ENCODE peak calls at places on chromosomes 4 and X, in seven cellular contexts. L is IMR-90, G is mesendoderm, S is neuronal stem cell, J is trophoblast cell, O is mesenchymal stem cell, K is H1. B is an unnamed sample.

GRCh38 chr4:139099366-139099982 is 77.5 kb downstream of the ELF2 start:
- DNase-seq in L (peak; percentile 86), G (peak; percentile 91), S (peak; percentile 83), J (peak; percentile 96), O (peak; percentile 84), K (no peak), B (peak; percentile 71)

GRCh38 chrX:113133316-113133715 is 292.7 kb upstream of the AMOT start:
- DNase-seq in L (no peak), G (no peak), S (no peak), J (no peak), O (no peak), K (no peak), B (no peak)

GRCh38 chr4:124748965-124749364 is 36.4 kb upstream of the ANKRD50 start:
- DNase-seq in L (no peak), G (no peak), S (no peak), J (no peak), O (no peak), K (no peak), B (no peak)

GRCh38 chr4:1307951-1308735 is 18.5 kb downstream of the MAEA start:
- DNase-seq in L (no peak), G (no peak), S (no peak), J (peak; percentile 32), O (no peak), K (no peak), B (peak; percentile 25)

GRCh38 chr4:52996261-52997131 is 134.4 kb downstream of the RASL11B start:
- DNase-seq in L (peak; percentile 67), G (no peak), S (no peak), J (no peak), O (peak; percentile 92), K (no peak), B (no peak)

GRCh38 chr4:48877827-48878535 is 28.6 kb downstream of the OCIAD2 start:
- DNase-seq in L (no peak), G (peak; percentile 36), S (no peak), J (peak; percentile 38), O (no peak), K (no peak), B (no peak)

GRCh38 chrX:44400588-44400987 is 57.1 kb upstream of the EFHC2 start:
- DNase-seq in L (peak; percentile 96), G (no peak), S (no peak), J (peak; percentile 63), O (peak; percentile 60), K (no peak), B (no peak)

GRCh38 chrX:65993915-65994460 is 45.9 kb downstream of the VSIG4 start:
- DNase-seq in L (no peak), G (no peak), S (no peak), J (no peak), O (no peak), K (no peak), B (no peak)

GRCh38 chrX:1443496-1444075 is 9.1 kb downstream of the ASMTL start:
- DNase-seq in L (no peak), G (no peak), S (no peak), J (no peak), O (no peak), K (no peak), B (peak; percentile 7)

GRCh38 chr4:78480286-78480685 is 71.3 kb upstream of the ANXA3 start:
- DNase-seq in L (no peak), G (no peak), S (no peak), J (no peak), O (no peak), K (no peak), B (no peak)

GRCh38 chr4:148735432-148736155 is 293.4 kb upstream of the NR3C2 start:
- DNase-seq in L (no peak), G (no peak), S (no peak), J (peak; percentile 73), O (no peak), K (no peak), B (no peak)

GRCh38 chr4:111546881-111547280 is 598.4 kb upstream of the FAM241A start:
- DNase-seq in L (no peak), G (no peak), S (no peak), J (no peak), O (no peak), K (no peak), B (no peak)

GRCh38 chr4:1603413-1604135 is 80.5 kb downstream of the FAM53A start:
- DNase-seq in L (no peak), G (no peak), S (no peak), J (no peak), O (no peak), K (no peak), B (no peak)

GRCh38 chr4:113407409-113407808 is 354.1 kb downstream of the CAMK2D start:
- DNase-seq in L (no peak), G (peak; percentile 56), S (no peak), J (no peak), O (no peak), K (no peak), B (peak; percentile 67)

GRCh38 chrX:275476-275966 is 5.7 kb upstream of the PLCXD1 start:
- DNase-seq in L (no peak), G (no peak), S (no peak), J (no peak), O (no peak), K (no peak), B (no peak)

GRCh38 chrX:39772057-39772832 is 325.5 kb downstream of the BCOR start:
- DNase-seq in L (peak; percentile 55), G (peak; percentile 87), S (no peak), J (no peak), O (peak; percentile 71), K (peak; percentile 78), B (peak; percentile 95)

GRCh38 chr4:138242076-138242829 is at the start of gene SLC7A11:
- DNase-seq in L (peak; percentile 100), G (peak; percentile 99), S (peak; percentile 78), J (peak; percentile 87), O (peak; percentile 99), K (peak; percentile 73), B (peak; percentile 91)

GRCh38 chrX:18650662-18651061 is 21.2 kb downstream of the RS1 start:
- DNase-seq in L (no peak), G (no peak), S (no peak), J (no peak), O (no peak), K (no peak), B (no peak)

GRCh38 chr4:134906404-134907023 is 704.9 kb upstream of the PABPC4L start:
- DNase-seq in L (no peak), G (peak; percentile 62), S (peak; percentile 20), J (peak; percentile 31), O (peak; percentile 37), K (no peak), B (peak; percentile 34)

GRCh38 chr4:131337956-131338355 is 1811.1 kb upstream of the PCDH10 start:
- DNase-seq in L (no peak), G (no peak), S (no peak), J (no peak), O (no peak), K (no peak), B (no peak)

GRCh38 chr4:183173580-183174526 is 74.8 kb downstream of the WWC2 start:
- DNase-seq in L (peak; percentile 29), G (peak; percentile 85), S (peak; percentile 24), J (no peak), O (peak; percentile 40), K (no peak), B (peak; percentile 52)

DNA sequence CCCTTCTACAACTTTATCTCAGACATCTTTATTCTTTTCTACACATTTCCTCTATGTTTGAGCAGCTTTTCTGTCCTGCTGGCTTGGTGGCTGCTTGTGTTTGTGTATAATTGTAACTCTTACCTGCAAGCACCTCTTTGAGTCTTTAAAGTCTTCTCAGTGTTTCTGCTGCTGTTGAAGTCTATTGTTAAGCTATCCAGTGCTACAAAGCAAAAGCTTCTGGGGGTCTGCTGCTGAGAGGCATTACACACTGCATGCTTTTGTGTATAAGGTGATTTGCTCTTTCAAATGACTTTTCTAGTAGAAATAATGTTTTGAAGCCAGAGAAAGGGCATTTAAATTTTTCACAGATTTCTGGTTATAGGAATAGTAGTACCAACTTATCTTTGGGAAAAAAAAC is 241.8 kb downstream of the DTHD1 start:
- DNase-seq in L (no peak), G (peak; percentile 2), S (peak; percentile 5), J (no peak), O (no peak), K (no peak), B (no peak)
- H3K4ac ChIP-seq in L (no peak overlapping the region), G (no peak overlapping the region), S (no peak overlapping the region), J (no peak overlapping the region), O (no peak overlapping the region), K (no peak overlapping the region), B (no peak overlapping the region)

GRCh38 chr4:15396157-15396800 is 31.6 kb upstream of the C1QTNF7 start:
- DNase-seq in L (peak; percentile 48), G (peak; percentile 82), S (peak; percentile 38), J (peak; percentile 75), O (peak; percentile 50), K (peak; percentile 9), B (peak; percentile 76)

GRCh38 chr4:15400276-15400675 is 27.6 kb upstream of the C1QTNF7 start:
- DNase-seq in L (no peak), G (no peak), S (no peak), J (no peak), O (no peak), K (no peak), B (no peak)

GRCh38 chr4:15400911-15401671 is 26.7 kb upstream of the C1QTNF7 start:
- DNase-seq in L (peak; percentile 65), G (peak; percentile 24), S (no peak), J (peak; percentile 89), O (peak; percentile 59), K (no peak), B (no peak)

GRCh38 chr4:15398001-15398400 is 29.8 kb upstream of the C1QTNF7 start:
- DNase-seq in L (no peak), G (no peak), S (no peak), J (no peak), O (no peak), K (no peak), B (no peak)

GRCh38 chr4:15398732-15399131 is 29.1 kb upstream of the C1QTNF7 start:
- DNase-seq in L (no peak), G (no peak), S (no peak), J (no peak), O (no peak), K (no peak), B (no peak)
- H3K27ac ChIP-seq in L (no peak overlapping the region), G (no peak overlapping the region), S (no peak overlapping the region), J (no peak overlapping the region), O (no peak overlapping the region), K (no peak overlapping the region), B (no peak overlapping the region)

DNA sequence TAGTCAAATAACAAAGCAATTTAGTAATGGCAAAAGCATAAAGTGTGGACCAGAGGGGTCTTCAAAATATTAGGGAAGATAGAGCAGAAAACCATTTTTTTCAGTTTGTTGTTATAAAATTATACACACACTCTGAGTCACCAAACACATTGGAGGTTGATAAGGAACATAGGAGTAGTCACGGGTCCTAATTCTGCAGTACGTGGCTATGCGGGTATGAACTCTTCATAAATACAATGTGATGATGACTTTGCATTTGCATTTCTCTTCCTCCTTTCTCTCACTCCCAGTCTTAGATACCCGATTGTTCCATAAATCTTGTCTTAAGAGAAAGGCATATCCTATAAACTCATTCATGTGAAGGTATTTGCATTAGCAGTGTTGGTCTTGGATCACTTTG is 223.5 kb downstream of the PALLD start:
- DNase-seq in L (no peak), G (no peak), S (no peak), J (no peak), O (no peak), K (no peak), B (no peak)
- H3K4ac ChIP-seq in L (no peak overlapping the region), G (no peak overlapping the region), S (no peak overlapping the region), J (no peak overlapping the region), O (no peak overlapping the region), K (no peak overlapping the region), B (no peak overlapping the region)

GRCh38 chrX:71198066-71198465 is 25.0 kb upstream of the GJB1 start:
- DNase-seq in L (no peak), G (no peak), S (no peak), J (no peak), O (no peak), K (no peak), B (no peak)
- H3K27ac ChIP-seq in L (no peak overlapping the region), G (no peak overlapping the region), S (no peak overlapping the region), J (no peak overlapping the region), O (no peak overlapping the region), K (no peak overlapping the region), B (no peak overlapping the region)